ENCODE peak calls at places on chromosomes 2 and 18, in ten cellular contexts. N, K, D, J, A, M, F, H, V and X are unnamed samples. For H3K36me3, the result is how much of the 10 kb centered on the place peaks cover.

GRCh38 chr18:13019301-13019700 is 28.1 kb downstream of the CEP192 start:
- DNase-seq in N (no peak), M (no peak), A (no peak), K (no peak), V (no peak), J (no peak), F (no peak), D (no peak), H (no peak), X (no peak)

GRCh38 chr2:164151518-164151917 is 415.7 kb upstream of the FIGN start:
- DNase-seq in K (no peak), V (peak), A (no peak), N (no peak), H (no peak), J (no peak), F (no peak), M (no peak), D (no peak), X (no peak)

GRCh38 chr2:181674466-181674865 is 5.9 kb downstream of the NEUROD1 start:
- DNase-seq in F (no peak), H (no peak), D (no peak), K (no peak), A (no peak), V (no peak), J (no peak), M (no peak), N (no peak), X (no peak)

GRCh38 chr2:235498556-235499305 is 4.9 kb downstream of the AGAP1 start:
- DNase-seq in V (no peak), M (no peak), K (no peak), D (no peak), F (peak), J (peak), N (no peak), H (no peak), A (peak), X (no peak)

GRCh38 chr2:96867756-96868554 is 1.9 kb downstream of the SEMA4C start:
- DNase-seq in D (peak), J (no peak), F (no peak), A (no peak), N (no peak), M (no peak), V (no peak), H (no peak), K (no peak), X (no peak)

GRCh38 chr2:223797073-223797472 is 40.3 kb downstream of the AP1S3 start:
- DNase-seq in D (peak), K (no peak), J (no peak), H (no peak), M (no peak), N (no peak), A (no peak), V (peak), F (no peak), X (peak)

GRCh38 chr18:7817596-7817995 is 250.5 kb downstream of the PTPRM start:
- DNase-seq in F (no peak), M (no peak), A (no peak), D (no peak), K (no peak), J (no peak), V (peak), N (no peak), H (peak), X (no peak)

GRCh38 chr18:62334110-62334509 is 9.0 kb downstream of the TNFRSF11A start:
- DNase-seq in M (no peak), J (no peak), V (peak), K (no peak), A (no peak), N (no peak), F (no peak), H (no peak), D (peak), X (no peak)

GRCh38 chr2:218745160-218745558 is 34.5 kb downstream of the TTLL4 start:
- DNase-seq in A (peak), M (no peak), H (no peak), N (no peak), K (no peak), F (no peak), J (no peak), V (peak), D (no peak), X (no peak)

GRCh38 chr2:29009711-29010677 is 28.9 kb downstream of the TOGARAM2 start:
- DNase-seq in N (no peak), F (no peak), D (no peak), H (no peak), J (no peak), V (no peak), K (no peak), A (no peak), M (no peak), X (no peak)

GRCh38 chr2:56287508-56287907 is 103.7 kb downstream of the CCDC85A start:
- DNase-seq in M (no peak), N (no peak), F (no peak), V (no peak), J (no peak), D (no peak), A (no peak), K (no peak), H (no peak), X (no peak)

GRCh38 chr2:240518981-240519380 is 38.8 kb downstream of the ANKMY1 start:
- DNase-seq in A (no peak), V (no peak), K (no peak), D (no peak), M (no peak), J (no peak), H (no peak), N (no peak), F (peak), X (no peak)

GRCh38 chr2:201807452-201807980 is 1.2 kb downstream of the CDK15 start:
- DNase-seq in J (no peak), M (no peak), K (no peak), A (no peak), V (peak), F (peak), D (peak), N (no peak), H (peak), X (peak)

GRCh38 chr2:7625392-7626138 is 708.4 kb downstream of the RNF144A start:
- DNase-seq in N (no peak), F (no peak), V (no peak), D (no peak), J (no peak), H (no peak), M (no peak), A (no peak), K (no peak), X (no peak)

GRCh38 chr2:85998071-85998991 is 107.4 kb downstream of the POLR1A start:
- DNase-seq in N (peak), F (peak), M (no peak), D (peak), K (peak), J (peak), H (peak), A (no peak), V (peak), X (peak)

GRCh38 chr18:55999641-56000040 is 411.6 kb upstream of the TCF4 start:
- DNase-seq in N (no peak), F (no peak), H (no peak), D (no peak), A (no peak), V (peak), K (no peak), M (no peak), J (peak), X (no peak)

GRCh38 chr2:60071427-60071826 is 482.0 kb downstream of the BCL11A start:
- DNase-seq in V (no peak), J (no peak), D (no peak), F (no peak), A (no peak), K (no peak), H (no peak), M (no peak), N (no peak), X (no peak)

GRCh38 chr2:200443376-200443775 is 66.5 kb downstream of the KCTD18 start:
- DNase-seq in A (no peak), M (no peak), V (no peak), D (no peak), F (no peak), K (no peak), N (no peak), H (no peak), J (no peak), X (no peak)
- H3K36me3 ChIP-seq in A (under half), M (under half), V (under half), D (under half), F (under half), K (under half), N (under half), H (under half), J (under half), X (under half)

GRCh38 chr2:74216642-74217041 is 18.2 kb downstream of the MTHFD2 start:
- DNase-seq in N (no peak), V (no peak), M (no peak), H (no peak), F (no peak), K (no peak), A (no peak), D (no peak), J (no peak), X (no peak)
- H3K36me3 ChIP-seq in N (half or more), V (under half), M (under half), H (under half), F (under half), K (half or more), A (under half), D (half or more), J (under half), X (under half)

GRCh38 chr2:105274046-105274445 is 32.5 kb downstream of the GPR45 start:
- DNase-seq in D (no peak), V (peak), K (no peak), M (no peak), H (no peak), J (no peak), F (peak), A (no peak), N (no peak), X (no peak)

GRCh38 chr2:105269426-105269825 is 27.9 kb downstream of the GPR45 start:
- DNase-seq in K (no peak), A (no peak), J (no peak), F (no peak), N (no peak), D (no peak), M (no peak), V (no peak), H (no peak), X (no peak)

GRCh38 chr2:105272176-105272575 is 30.6 kb downstream of the GPR45 start:
- DNase-seq in K (no peak), D (no peak), V (no peak), H (no peak), F (peak), A (no peak), M (no peak), J (no peak), N (no peak), X (no peak)

GRCh38 chr2:105271393-105272045 is 30.0 kb downstream of the GPR45 start:
- DNase-seq in D (no peak), V (no peak), K (no peak), M (no peak), F (no peak), A (no peak), N (no peak), H (no peak), J (no peak), X (no peak)
- H3K36me3 ChIP-seq in D (under half), V (under half), K (half or more), M (under half), F (half or more), A (half or more), N (half or more), H (under half), J (under half), X (under half)

GRCh38 chr18:36158261-36158867 is 28.7 kb downstream of the ELP2 start:
- DNase-seq in M (no peak), A (no peak), V (peak), K (no peak), F (no peak), N (no peak), H (no peak), D (no peak), J (no peak), X (peak)
- H3K36me3 ChIP-seq in M (under half), A (half or more), V (half or more), K (half or more), F (half or more), N (half or more), H (under half), D (half or more), J (under half), X (under half)